ENCODE peak calls at places on chromosome 11, in seven cellular contexts. L is Ammon's horn; M is NCI-H446; Z is COR-L47; Q is uterus; O is SK-MEL-5; V is activated CD4-positive, alpha-beta T cell treated with anti-CD3 and anti-CD28 coated beads, Interleukin-2, amount 10 ng/mL, durations not matched to agents 7 days and 5 days. N is an unnamed sample.

GRCh38 chr11:109026891-109027489 is 362.1 kb downstream of the DDX10 start:
- DNase-seq in L (no peak), M (no peak), Z (no peak), Q (no peak), O (no peak), V (no peak), N (no peak)

GRCh38 chr11:102476812-102477211 is 24.2 kb upstream of the TMEM123 start:
- DNase-seq in L (no peak), M (no peak), Z (peak; percentile 23), Q (no peak), O (peak; percentile 67), V (peak; percentile 54), N (no peak)

GRCh38 chr11:46075168-46075567 is 46.1 kb downstream of the PHF21A start:
- DNase-seq in L (no peak), M (no peak), Z (no peak), Q (no peak), O (no peak), V (no peak), N (no peak)

GRCh38 chr11:62922653-62923371 is 1.6 kb upstream of the CHRM1 start:
- DNase-seq in L (peak; percentile 74), M (no peak), Z (no peak), Q (no peak), O (no peak), V (no peak), N (no peak)

GRCh38 chr11:12531681-12532080 is 142.5 kb upstream of the TEAD1 start:
- DNase-seq in L (no peak), M (no peak), Z (no peak), Q (no peak), O (no peak), V (no peak), N (no peak)

GRCh38 chr11:3156282-3156660 is 8.8 kb downstream of the OSBPL5 start:
- DNase-seq in L (no peak), M (no peak), Z (no peak), Q (no peak), O (no peak), V (no peak), N (no peak)

GRCh38 chr11:119026970-119027369 is 3.7 kb downstream of the SLC37A4 start:
- DNase-seq in L (no peak), M (no peak), Z (no peak), Q (no peak), O (no peak), V (no peak), N (no peak)

GRCh38 chr11:106468091-106468490 is 390.6 kb downstream of the AASDHPPT start:
- DNase-seq in L (no peak), M (no peak), Z (no peak), Q (no peak), O (no peak), V (no peak), N (no peak)

GRCh38 chr11:4093519-4094347 is 866 bp upstream of the RRM1 start:
- DNase-seq in L (no peak), M (no peak), Z (no peak), Q (no peak), O (peak; percentile 19), V (no peak), N (no peak)